ENCODE peak calls at places on chromosome 2, in six cellular contexts. T, P, X, Y, D and Z are unnamed samples.

GRCh38 chr2:48471048-48471474 is 58.9 kb upstream of the STON1 start:
- DNase-seq in Y (peak; percentile 38), P (peak; percentile 67), X (peak; percentile 77), T (no peak), D (peak; percentile 10), Z (no peak)

GRCh38 chr2:84395819-84396218 is 63.3 kb downstream of the SUCLG1 start:
- DNase-seq in Y (no peak), T (peak; percentile 30), X (peak; percentile 32), P (peak; percentile 44), D (no peak), Z (no peak)

GRCh38 chr2:9238927-9239326 is 32.3 kb downstream of the ASAP2 start:
- DNase-seq in Y (no peak), P (no peak), T (no peak), X (no peak), D (no peak), Z (no peak)

GRCh38 chr2:207801259-207801658 is 31.6 kb upstream of the FZD5 start:
- DNase-seq in D (no peak), P (no peak), T (no peak), X (no peak), Y (no peak), Z (no peak)

GRCh38 chr2:37189452-37190153 is 1.1 kb upstream of the SULT6B1 start:
- DNase-seq in T (no peak), X (peak; percentile 90), D (no peak), Y (peak; percentile 88), P (peak; percentile 84), Z (no peak)

GRCh38 chr2:209141818-209142217 is 282.0 kb upstream of the MAP2 start:
- DNase-seq in Y (no peak), P (peak; percentile 61), X (no peak), T (no peak), D (no peak), Z (no peak)

GRCh38 chr2:67898605-67899004 is 164.2 kb downstream of the C1D start:
- DNase-seq in P (peak; percentile 37), Y (peak; percentile 82), D (no peak), X (peak; percentile 7), T (no peak), Z (no peak)

GRCh38 chr2:160061533-160062282 is 707 bp downstream of the PLA2R1 start:
- DNase-seq in D (peak; percentile 51), P (no peak), Y (no peak), T (no peak), X (no peak), Z (no peak)

GRCh38 chr2:205964111-205964761 is 121.7 kb downstream of the INO80D start:
- DNase-seq in Y (no peak), T (no peak), D (no peak), P (no peak), X (no peak), Z (no peak)

GRCh38 chr2:20633794-20634259 is 17.1 kb downstream of the HS1BP3 start:
- DNase-seq in T (no peak), X (no peak), Y (no peak), D (peak; percentile 92), P (no peak), Z (peak; percentile 64)

GRCh38 chr2:220181158-220181557 is 553.7 kb downstream of the SLC4A3 start:
- DNase-seq in D (no peak), P (no peak), Y (peak; percentile 18), T (no peak), X (no peak), Z (no peak)

GRCh38 chr2:234996467-234997270 is 44.9 kb downstream of the SH3BP4 start:
- DNase-seq in Y (no peak), X (peak; percentile 92), D (no peak), P (no peak), T (peak; percentile 63), Z (no peak)
- TF ChIP-seq CTCF in Y (no peak), X (peak; percentile 40), D (no peak), P (no peak), T (peak; percentile 35), Z (no peak)

GRCh38 chr2:73291461-73292315 is 1.7 kb downstream of the EGR4 start:
- DNase-seq in T (no peak), P (peak; percentile 49), X (no peak), D (no peak), Y (no peak), Z (no peak)
- TF ChIP-seq CTCF in T (no peak), P (peak; percentile 22), X (peak; percentile 16), D (no peak), Y (no peak), Z (no peak)

GRCh38 chr2:54773233-54773632 is 49.8 kb downstream of the EML6 start:
- DNase-seq in P (no peak), T (no peak), Y (no peak), D (no peak), X (no peak), Z (no peak)

GRCh38 chr2:54772531-54772930 is 49.1 kb downstream of the EML6 start:
- DNase-seq in X (no peak), P (no peak), Y (no peak), D (no peak), T (no peak), Z (no peak)

GRCh38 chr2:54772110-54772509 is 48.6 kb downstream of the EML6 start:
- DNase-seq in T (no peak), X (peak; percentile 42), D (no peak), Y (no peak), P (peak; percentile 84), Z (no peak)

GRCh38 chr2:54775710-54776109 is 52.2 kb downstream of the EML6 start:
- DNase-seq in Y (no peak), T (no peak), P (no peak), D (no peak), X (no peak), Z (no peak)

DNA sequence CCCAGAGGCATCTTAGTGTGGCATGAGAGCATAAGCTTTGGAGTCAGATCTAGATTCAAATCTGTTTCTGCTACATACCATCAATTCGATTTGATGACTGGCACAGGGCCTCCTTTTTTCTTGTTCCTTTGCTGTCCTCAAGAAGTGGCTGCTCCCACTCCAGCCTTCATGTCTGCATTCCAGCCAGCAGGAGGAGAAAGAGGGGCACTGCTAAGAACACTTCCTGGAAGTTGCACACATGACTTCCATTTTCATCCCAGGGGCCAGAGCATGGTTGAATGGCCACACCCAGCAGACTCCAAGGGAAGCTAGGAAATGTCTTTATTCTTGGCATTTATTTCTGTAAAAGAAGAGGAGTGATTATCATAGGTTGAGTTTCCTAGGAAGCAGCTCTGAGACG is 50.4 kb downstream of the EML6 start:
- DNase-seq in T (no peak), X (no peak), D (no peak), P (no peak), Y (no peak), Z (no peak)
- TF ChIP-seq CTCF in T (peak; percentile 36), X (peak; percentile 16), D (no peak), P (peak; percentile 48), Y (no peak), Z (no peak)

GRCh38 chr2:35343135-35343534 is 1012.4 kb upstream of the CRIM1 start:
- DNase-seq in T (no peak), Y (no peak), P (no peak), X (no peak), D (no peak), Z (no peak)
- TF ChIP-seq CTCF in T (no peak), Y (no peak), P (peak; percentile 36), X (peak; percentile 14), D (no peak), Z (no peak)